ENCODE peak calls at places on chromosomes 6 and 20, in nine cellular contexts. One of them, this sample, is unnamed.

GRCh38 chr6:24547243-24547642 is 52.5 kb downstream of the ALDH5A1 start:
- DNase-seq in NCI-H2081: no peak
- DNase-seq in fibroblast of lung: peak; percentile 5
- DNase-seq in RPMI8226: peak; percentile 30
- DNase-seq in activated gamma-delta T cell treated with Interleukin-2 at 50 U/mL for 16 hours: peak; percentile 40
- DNase-seq in colonic mucosa: no peak
- DNase-seq in activated naive CD8-positive, alpha-beta T cell treated with anti-CD3 and anti-CD28 coated beads, Interleukin-2, amount 50 U/mL, for 24 hours: peak; percentile 52
- DNase-seq in aorta: no peak
- DNase-seq in CD4-positive, alpha-beta T cell: peak; percentile 12
- DNase-seq in this sample: no peak

GRCh38 chr20:8670900-8671229 is 398.0 kb upstream of the PLCB4 start:
- DNase-seq in NCI-H2081: no peak
- DNase-seq in fibroblast of lung: no peak
- DNase-seq in RPMI8226: no peak
- DNase-seq in activated gamma-delta T cell treated with Interleukin-2 at 50 U/mL for 16 hours: no peak
- DNase-seq in colonic mucosa: no peak
- DNase-seq in activated naive CD8-positive, alpha-beta T cell treated with anti-CD3 and anti-CD28 coated beads, Interleukin-2, amount 50 U/mL, for 24 hours: no peak
- DNase-seq in aorta: no peak
- DNase-seq in CD4-positive, alpha-beta T cell: no peak
- DNase-seq in this sample: no peak

GRCh38 chr6:110357696-110358535 is at the start of gene METTL24:
- DNase-seq in NCI-H2081: peak; percentile 35
- DNase-seq in fibroblast of lung: no peak
- DNase-seq in RPMI8226: no peak
- DNase-seq in activated gamma-delta T cell treated with Interleukin-2 at 50 U/mL for 16 hours: peak; percentile 21
- DNase-seq in colonic mucosa: no peak
- DNase-seq in activated naive CD8-positive, alpha-beta T cell treated with anti-CD3 and anti-CD28 coated beads, Interleukin-2, amount 50 U/mL, for 24 hours: peak; percentile 34
- DNase-seq in aorta: peak; percentile 55
- DNase-seq in CD4-positive, alpha-beta T cell: no peak
- DNase-seq in this sample: no peak

GRCh38 chr6:34958748-34959147 is 69.7 kb downstream of the ANKS1A start:
- DNase-seq in NCI-H2081: no peak
- DNase-seq in fibroblast of lung: no peak
- DNase-seq in RPMI8226: no peak
- DNase-seq in activated gamma-delta T cell treated with Interleukin-2 at 50 U/mL for 16 hours: no peak
- DNase-seq in colonic mucosa: no peak
- DNase-seq in activated naive CD8-positive, alpha-beta T cell treated with anti-CD3 and anti-CD28 coated beads, Interleukin-2, amount 50 U/mL, for 24 hours: no peak
- DNase-seq in aorta: no peak
- DNase-seq in CD4-positive, alpha-beta T cell: no peak
- DNase-seq in this sample: no peak

GRCh38 chr6:119140471-119141165 is 62.2 kb upstream of the FAM184A start:
- DNase-seq in NCI-H2081: no peak
- DNase-seq in fibroblast of lung: no peak
- DNase-seq in RPMI8226: no peak
- DNase-seq in activated gamma-delta T cell treated with Interleukin-2 at 50 U/mL for 16 hours: no peak
- DNase-seq in colonic mucosa: no peak
- DNase-seq in activated naive CD8-positive, alpha-beta T cell treated with anti-CD3 and anti-CD28 coated beads, Interleukin-2, amount 50 U/mL, for 24 hours: no peak
- DNase-seq in aorta: no peak
- DNase-seq in CD4-positive, alpha-beta T cell: no peak
- DNase-seq in this sample: no peak

GRCh38 chr6:84687487-84687886 is 76.9 kb downstream of the TBX18 start:
- DNase-seq in NCI-H2081: no peak
- DNase-seq in fibroblast of lung: peak; percentile 40
- DNase-seq in RPMI8226: no peak
- DNase-seq in activated gamma-delta T cell treated with Interleukin-2 at 50 U/mL for 16 hours: no peak
- DNase-seq in colonic mucosa: no peak
- DNase-seq in activated naive CD8-positive, alpha-beta T cell treated with anti-CD3 and anti-CD28 coated beads, Interleukin-2, amount 50 U/mL, for 24 hours: no peak
- DNase-seq in aorta: no peak
- DNase-seq in CD4-positive, alpha-beta T cell: no peak
- DNase-seq in this sample: no peak

GRCh38 chr20:50436696-50437095 is 73.5 kb upstream of the PTPN1 start:
- DNase-seq in NCI-H2081: no peak
- DNase-seq in fibroblast of lung: no peak
- DNase-seq in RPMI8226: no peak
- DNase-seq in activated gamma-delta T cell treated with Interleukin-2 at 50 U/mL for 16 hours: no peak
- DNase-seq in colonic mucosa: no peak
- DNase-seq in activated naive CD8-positive, alpha-beta T cell treated with anti-CD3 and anti-CD28 coated beads, Interleukin-2, amount 50 U/mL, for 24 hours: no peak
- DNase-seq in aorta: no peak
- DNase-seq in CD4-positive, alpha-beta T cell: no peak
- DNase-seq in this sample: no peak

GRCh38 chr20:64113444-64113775 is 6.0 kb upstream of the NPBWR2 start:
- DNase-seq in NCI-H2081: no peak
- DNase-seq in fibroblast of lung: no peak
- DNase-seq in RPMI8226: no peak
- DNase-seq in activated gamma-delta T cell treated with Interleukin-2 at 50 U/mL for 16 hours: no peak
- DNase-seq in colonic mucosa: no peak
- DNase-seq in activated naive CD8-positive, alpha-beta T cell treated with anti-CD3 and anti-CD28 coated beads, Interleukin-2, amount 50 U/mL, for 24 hours: no peak
- DNase-seq in aorta: no peak
- DNase-seq in CD4-positive, alpha-beta T cell: no peak
- DNase-seq in this sample: peak; percentile 56

GRCh38 chr6:77324851-77325250 is 138.4 kb downstream of the HTR1B start:
- DNase-seq in NCI-H2081: no peak
- DNase-seq in fibroblast of lung: no peak
- DNase-seq in RPMI8226: no peak
- DNase-seq in activated gamma-delta T cell treated with Interleukin-2 at 50 U/mL for 16 hours: no peak
- DNase-seq in colonic mucosa: no peak
- DNase-seq in activated naive CD8-positive, alpha-beta T cell treated with anti-CD3 and anti-CD28 coated beads, Interleukin-2, amount 50 U/mL, for 24 hours: no peak
- DNase-seq in aorta: no peak
- DNase-seq in CD4-positive, alpha-beta T cell: no peak
- DNase-seq in this sample: no peak

GRCh38 chr6:21348462-21349195 is 244.9 kb upstream of the SOX4 start:
- DNase-seq in NCI-H2081: no peak
- DNase-seq in fibroblast of lung: peak; percentile 80
- DNase-seq in RPMI8226: no peak
- DNase-seq in activated gamma-delta T cell treated with Interleukin-2 at 50 U/mL for 16 hours: no peak
- DNase-seq in colonic mucosa: no peak
- DNase-seq in activated naive CD8-positive, alpha-beta T cell treated with anti-CD3 and anti-CD28 coated beads, Interleukin-2, amount 50 U/mL, for 24 hours: no peak
- DNase-seq in aorta: peak; percentile 79
- DNase-seq in CD4-positive, alpha-beta T cell: no peak
- DNase-seq in this sample: no peak

GRCh38 chr6:20367716-20368485 is 33.8 kb upstream of the E2F3 start:
- DNase-seq in NCI-H2081: no peak
- DNase-seq in fibroblast of lung: peak; percentile 34
- DNase-seq in RPMI8226: no peak
- DNase-seq in activated gamma-delta T cell treated with Interleukin-2 at 50 U/mL for 16 hours: no peak
- DNase-seq in colonic mucosa: no peak
- DNase-seq in activated naive CD8-positive, alpha-beta T cell treated with anti-CD3 and anti-CD28 coated beads, Interleukin-2, amount 50 U/mL, for 24 hours: no peak
- DNase-seq in aorta: no peak
- DNase-seq in CD4-positive, alpha-beta T cell: no peak
- DNase-seq in this sample: no peak

GRCh38 chr6:79604583-79605037 is 26.5 kb upstream of the SH3BGRL2 start:
- DNase-seq in NCI-H2081: no peak
- DNase-seq in fibroblast of lung: peak; percentile 98
- DNase-seq in RPMI8226: no peak
- DNase-seq in activated gamma-delta T cell treated with Interleukin-2 at 50 U/mL for 16 hours: no peak
- DNase-seq in colonic mucosa: no peak
- DNase-seq in activated naive CD8-positive, alpha-beta T cell treated with anti-CD3 and anti-CD28 coated beads, Interleukin-2, amount 50 U/mL, for 24 hours: no peak
- DNase-seq in aorta: no peak
- DNase-seq in CD4-positive, alpha-beta T cell: no peak
- DNase-seq in this sample: no peak

GRCh38 chr6:134714113-134714512 is 235.8 kb downstream of the ALDH8A1 start:
- DNase-seq in NCI-H2081: no peak
- DNase-seq in fibroblast of lung: no peak
- DNase-seq in RPMI8226: no peak
- DNase-seq in activated gamma-delta T cell treated with Interleukin-2 at 50 U/mL for 16 hours: no peak
- DNase-seq in colonic mucosa: no peak
- DNase-seq in activated naive CD8-positive, alpha-beta T cell treated with anti-CD3 and anti-CD28 coated beads, Interleukin-2, amount 50 U/mL, for 24 hours: no peak
- DNase-seq in aorta: no peak
- DNase-seq in CD4-positive, alpha-beta T cell: no peak
- DNase-seq in this sample: no peak

GRCh38 chr6:134734312-134734869 is 215.5 kb downstream of the ALDH8A1 start:
- DNase-seq in NCI-H2081: no peak
- DNase-seq in fibroblast of lung: no peak
- DNase-seq in RPMI8226: no peak
- DNase-seq in activated gamma-delta T cell treated with Interleukin-2 at 50 U/mL for 16 hours: no peak
- DNase-seq in colonic mucosa: no peak
- DNase-seq in activated naive CD8-positive, alpha-beta T cell treated with anti-CD3 and anti-CD28 coated beads, Interleukin-2, amount 50 U/mL, for 24 hours: no peak
- DNase-seq in aorta: no peak
- DNase-seq in CD4-positive, alpha-beta T cell: no peak
- DNase-seq in this sample: no peak

GRCh38 chr6:122109075-122109474 is 290.4 kb upstream of the HSF2 start:
- DNase-seq in NCI-H2081: no peak
- DNase-seq in fibroblast of lung: no peak
- DNase-seq in RPMI8226: no peak
- DNase-seq in activated gamma-delta T cell treated with Interleukin-2 at 50 U/mL for 16 hours: no peak
- DNase-seq in colonic mucosa: no peak
- DNase-seq in activated naive CD8-positive, alpha-beta T cell treated with anti-CD3 and anti-CD28 coated beads, Interleukin-2, amount 50 U/mL, for 24 hours: no peak
- DNase-seq in aorta: no peak
- DNase-seq in CD4-positive, alpha-beta T cell: no peak
- DNase-seq in this sample: no peak

GRCh38 chr20:57268399-57269076 is 2.1 kb upstream of the BMP7 start:
- DNase-seq in NCI-H2081: no peak
- DNase-seq in fibroblast of lung: no peak
- DNase-seq in RPMI8226: no peak
- DNase-seq in activated gamma-delta T cell treated with Interleukin-2 at 50 U/mL for 16 hours: no peak
- DNase-seq in colonic mucosa: no peak
- DNase-seq in activated naive CD8-positive, alpha-beta T cell treated with anti-CD3 and anti-CD28 coated beads, Interleukin-2, amount 50 U/mL, for 24 hours: no peak
- DNase-seq in aorta: no peak
- DNase-seq in CD4-positive, alpha-beta T cell: no peak
- DNase-seq in this sample: no peak